ENCODE peak calls at places on chromosomes 6 and 20, in nine cellular contexts. A, F, C, V, G, W, K, T and M are unnamed samples. For H3K4me1, the result is how much of the 10 kb centered on the place peaks cover.

GRCh38 chr6:14455942-14456648 is 338.5 kb downstream of the CD83 start:
- DNase-seq in V (no peak), A (no peak), K (no peak), F (no peak), T (no peak), W (no peak), G (no peak), C (no peak), M (no peak)

GRCh38 chr6:6614096-6614964 is 25.8 kb downstream of the LY86 start:
- DNase-seq in G (no peak), W (no peak), A (no peak), K (no peak), V (no peak), T (peak), C (no peak), F (no peak), M (no peak)

GRCh38 chr20:47762699-47763098 is 22.6 kb downstream of the SULF2 start:
- DNase-seq in W (no peak), A (no peak), V (no peak), F (no peak), K (no peak), T (peak), G (peak), C (no peak), M (no peak)

GRCh38 chr6:131001945-131002661 is 60.9 kb downstream of the EPB41L2 start:
- DNase-seq in F (no peak), W (no peak), V (no peak), G (no peak), A (no peak), K (no peak), T (no peak), C (no peak), M (no peak)

GRCh38 chr6:109695468-109695867 is 4.4 kb downstream of the FIG4 start:
- DNase-seq in K (no peak), W (no peak), V (no peak), G (peak), A (no peak), T (no peak), F (no peak), C (no peak), M (no peak)

GRCh38 chr20:15992564-15992963 is 580.7 kb downstream of the KIF16B start:
- DNase-seq in A (no peak), W (no peak), C (no peak), K (no peak), T (no peak), F (no peak), V (no peak), G (no peak), M (no peak)

GRCh38 chr20:52937701-52938100 is 34.5 kb upstream of the TSHZ2 start:
- DNase-seq in W (no peak), V (no peak), F (no peak), T (no peak), K (no peak), C (no peak), A (no peak), G (peak), M (no peak)

GRCh38 chr20:47950103-47950502 is 164.8 kb upstream of the SULF2 start:
- DNase-seq in V (no peak), C (peak), W (no peak), T (no peak), G (peak), A (no peak), K (peak), F (peak), M (no peak)

GRCh38 chr6:141421378-141421777 is 711.3 kb upstream of the GJE1 start:
- DNase-seq in V (no peak), W (no peak), C (no peak), K (no peak), A (peak), G (no peak), T (no peak), F (no peak), M (no peak)

GRCh38 chr20:64090165-64090564 is 6.0 kb upstream of the LKAAEAR1 start:
- DNase-seq in T (no peak), K (no peak), C (no peak), V (no peak), A (no peak), G (peak), F (no peak), W (no peak), M (no peak)

GRCh38 chr6:143964667-143965066 is 43.4 kb downstream of the PLAGL1 start:
- DNase-seq in G (no peak), A (no peak), V (no peak), C (peak), W (peak), K (no peak), T (no peak), F (no peak), M (no peak)

GRCh38 chr20:15199698-15200097 is 862.3 kb upstream of the FLRT3 start:
- DNase-seq in A (no peak), C (no peak), W (no peak), V (no peak), G (no peak), F (no peak), K (no peak), T (no peak), M (no peak)

GRCh38 chr20:43916073-43916874 is 1.6 kb downstream of the TOX2 start:
- DNase-seq in W (no peak), G (peak), T (no peak), K (no peak), A (no peak), C (no peak), V (peak), F (no peak), M (no peak)

GRCh38 chr6:85551264-85551663 is 42.4 kb downstream of the SNX14 start:
- DNase-seq in C (no peak), F (no peak), W (no peak), A (no peak), V (no peak), T (no peak), K (no peak), G (peak), M (no peak)

GRCh38 chr20:1178103-1178502 is 6.7 kb downstream of the TMEM74B start:
- DNase-seq in G (no peak), C (no peak), A (no peak), V (no peak), W (no peak), F (no peak), K (no peak), T (no peak), M (no peak)

GRCh38 chr20:50371878-50372769 is 138.1 kb upstream of the PTPN1 start:
- DNase-seq in F (no peak), V (no peak), K (no peak), W (no peak), A (no peak), T (no peak), C (no peak), G (no peak), M (no peak)

GRCh38 chr20:46713957-46714834 is 4.7 kb downstream of the SLC2A10 start:
- DNase-seq in G (no peak), C (no peak), K (no peak), W (no peak), T (no peak), A (no peak), F (no peak), V (peak), M (peak)

GRCh38 chr6:110265273-110265672 is 85.0 kb downstream of the CDC40 start:
- DNase-seq in W (no peak), T (no peak), C (no peak), F (no peak), K (no peak), V (no peak), A (no peak), G (no peak), M (no peak)

GRCh38 chr20:57653910-57654309 is 33.7 kb upstream of the ZBP1 start:
- DNase-seq in F (no peak), C (peak), G (no peak), T (peak), W (peak), A (peak), V (no peak), K (peak), M (no peak)

GRCh38 chr20:4637081-4637797 is 84.5 kb upstream of the PRND start:
- DNase-seq in K (no peak), C (no peak), G (no peak), T (no peak), W (no peak), V (no peak), F (no peak), A (no peak), M (no peak)

GRCh38 chr6:134363323-134364039 is 45.6 kb upstream of the SGK1 start:
- DNase-seq in A (peak), T (no peak), G (no peak), W (no peak), F (no peak), V (no peak), K (no peak), C (no peak), M (no peak)

GRCh38 chr20:50305636-50306477 is 115.2 kb downstream of the CEBPB start:
- DNase-seq in G (peak), V (peak), K (no peak), W (peak), A (peak), C (no peak), T (peak), F (no peak), M (peak)

GRCh38 chr6:56542367-56543331 is 100.0 kb downstream of the DST start:
- DNase-seq in G (peak), T (peak), W (peak), A (peak), C (peak), V (peak), F (peak), K (peak), M (peak)

GRCh38 chr6:71886184-71887005 is at the start of gene RIMS1:
- DNase-seq in K (no peak), W (peak), C (no peak), V (peak), F (peak), T (no peak), A (peak), G (peak), M (no peak)

GRCh38 chr6:104541411-104541810 is 318.3 kb downstream of the HACE1 start:
- DNase-seq in T (no peak), K (no peak), V (no peak), W (no peak), G (no peak), F (no peak), C (no peak), A (no peak), M (no peak)

GRCh38 chr6:138480279-138480949 is 18.9 kb downstream of the NHSL1 start:
- DNase-seq in V (no peak), G (no peak), K (no peak), T (no peak), F (no peak), W (no peak), C (no peak), A (no peak), M (no peak)

GRCh38 chr20:48527771-48528170 is 300.0 kb downstream of the PREX1 start:
- DNase-seq in K (no peak), V (no peak), T (no peak), F (no peak), A (no peak), W (no peak), C (no peak), G (no peak), M (no peak)

GRCh38 chr6:162699961-162700360 is 27.6 kb downstream of the PRKN start:
- DNase-seq in T (no peak), G (no peak), W (no peak), A (no peak), C (no peak), K (no peak), F (no peak), V (no peak), M (no peak)

GRCh38 chr6:136600818-136601217 is 50.6 kb upstream of the MAP7 start:
- DNase-seq in V (no peak), F (peak), G (peak), C (no peak), A (no peak), K (no peak), W (no peak), T (no peak), M (no peak)
- H3K4me1 ChIP-seq in V (under half), F (under half), G (under half), C (under half), A (under half), K (under half), W (under half), T (under half), M (under half)

GRCh38 chr6:113626470-113626869 is 230.7 kb upstream of the MARCKS start:
- DNase-seq in F (no peak), T (no peak), K (no peak), W (no peak), G (no peak), C (no peak), V (no peak), A (no peak), M (no peak)
- TF ChIP-seq CTCF in F (no peak), T (no peak), K (no peak), W (no peak), G (no peak), C (no peak), V (no peak), A (no peak), M (no peak)

GRCh38 chr6:21947751-21948386 is 349.0 kb downstream of the PRL start:
- DNase-seq in V (no peak), T (no peak), W (no peak), K (no peak), F (no peak), A (no peak), G (no peak), C (no peak), M (no peak)
- H3K4me1 ChIP-seq in V (under half), T (under half), W (under half), K (under half), F (under half), A (under half), G (under half), C (under half), M (under half)

GRCh38 chr6:69732045-69732444 is 64.8 kb downstream of the LMBRD1 start:
- DNase-seq in C (no peak), F (no peak), A (no peak), T (no peak), G (no peak), V (no peak), W (no peak), K (no peak), M (no peak)

GRCh38 chr6:69732640-69733039 is 64.2 kb downstream of the LMBRD1 start:
- DNase-seq in C (no peak), K (no peak), F (no peak), W (no peak), T (no peak), V (no peak), G (no peak), A (no peak), M (no peak)

GRCh38 chr6:69735029-69735428 is 61.8 kb downstream of the LMBRD1 start:
- DNase-seq in V (no peak), C (no peak), F (no peak), W (no peak), A (no peak), G (no peak), T (no peak), K (no peak), M (no peak)

GRCh38 chr6:69729870-69730449 is 66.8 kb downstream of the LMBRD1 start:
- DNase-seq in K (no peak), W (no peak), V (no peak), G (no peak), T (no peak), C (no peak), F (peak), A (no peak), M (no peak)
- TF ChIP-seq CTCF in K (peak), W (peak), V (no peak), G (peak), T (no peak), C (peak), F (peak), A (peak), M (peak)

GRCh38 chr6:287500-287883 is 4.8 kb upstream of the DUSP22 start:
- DNase-seq in C (no peak), V (no peak), F (no peak), A (no peak), W (no peak), G (no peak), T (no peak), K (no peak), M (no peak)

GRCh38 chr6:290111-290932 is 2.0 kb upstream of the DUSP22 start:
- DNase-seq in C (no peak), W (no peak), F (no peak), V (no peak), G (no peak), T (no peak), K (no peak), A (no peak), M (no peak)

GRCh38 chr6:285030-285771 is 7.1 kb upstream of the DUSP22 start:
- DNase-seq in K (no peak), A (no peak), C (no peak), G (no peak), W (no peak), T (no peak), F (no peak), V (no peak), M (no peak)

GRCh38 chr6:288861-289260 is 3.4 kb upstream of the DUSP22 start:
- DNase-seq in W (no peak), G (no peak), A (no peak), F (no peak), V (no peak), C (no peak), K (no peak), T (no peak), M (no peak)

DNA sequence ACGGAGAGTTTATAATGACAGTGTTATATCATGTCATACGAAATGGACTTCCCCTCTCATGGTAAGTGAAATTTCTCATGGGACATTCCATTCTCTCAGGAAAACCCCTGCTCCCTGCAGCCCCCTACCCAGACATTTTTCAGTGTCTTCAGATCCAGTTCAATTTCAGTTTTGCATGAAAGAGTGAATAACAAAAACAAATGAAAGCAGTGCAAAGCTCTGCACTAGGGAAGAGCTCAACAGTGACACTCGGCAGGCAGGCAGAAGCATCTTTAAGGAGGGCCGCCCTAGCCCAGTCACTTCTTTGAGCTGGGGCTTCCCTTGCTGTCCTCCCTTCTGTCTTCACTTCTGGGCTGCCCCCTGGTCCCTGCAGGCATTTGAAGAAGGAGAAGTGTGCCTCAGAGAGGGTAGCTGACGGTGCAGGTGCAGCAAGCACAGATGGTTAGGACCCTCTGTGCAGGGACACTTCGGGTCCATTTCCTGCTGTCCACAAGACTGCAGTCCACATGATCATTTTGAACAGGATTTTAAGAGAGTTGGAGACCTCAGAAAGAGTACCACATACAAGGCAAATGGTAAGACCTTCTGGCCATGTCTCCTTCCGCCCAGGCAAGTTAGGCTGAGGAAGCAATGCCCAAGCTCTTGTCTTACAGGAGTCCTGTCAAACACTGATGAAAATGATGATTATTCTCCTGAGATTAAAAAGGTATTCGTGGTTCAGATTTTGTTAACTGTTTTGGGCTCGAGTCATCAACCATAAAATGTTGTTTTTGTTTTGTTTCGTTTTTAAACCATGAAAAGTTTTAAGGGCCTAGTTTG is 5.4 kb upstream of the DUSP22 start:
- DNase-seq in A (no peak), W (no peak), C (no peak), T (no peak), V (no peak), F (no peak), G (no peak), K (no peak), M (no peak)
- H3K4me1 ChIP-seq in A (under half), W (under half), C (under half), T (under half), V (under half), F (under half), G (under half), K (under half), M (under half)

GRCh38 chr20:20231528-20232298 is 136.2 kb upstream of the INSM1 start:
- DNase-seq in F (no peak), W (peak), T (no peak), V (no peak), C (no peak), G (no peak), A (no peak), K (no peak), M (no peak)

GRCh38 chr20:20235681-20236080 is 132.2 kb upstream of the INSM1 start:
- DNase-seq in T (no peak), W (no peak), C (no peak), A (no peak), K (no peak), F (no peak), V (no peak), G (no peak), M (no peak)

GRCh38 chr20:20241966-20242365 is 125.9 kb upstream of the INSM1 start:
- DNase-seq in C (no peak), K (no peak), W (no peak), G (no peak), A (no peak), V (no peak), F (no peak), T (no peak), M (no peak)

GRCh38 chr20:20233041-20233514 is 134.8 kb upstream of the INSM1 start:
- DNase-seq in K (no peak), W (peak), G (peak), F (no peak), A (no peak), C (no peak), T (no peak), V (no peak), M (no peak)

DNA sequence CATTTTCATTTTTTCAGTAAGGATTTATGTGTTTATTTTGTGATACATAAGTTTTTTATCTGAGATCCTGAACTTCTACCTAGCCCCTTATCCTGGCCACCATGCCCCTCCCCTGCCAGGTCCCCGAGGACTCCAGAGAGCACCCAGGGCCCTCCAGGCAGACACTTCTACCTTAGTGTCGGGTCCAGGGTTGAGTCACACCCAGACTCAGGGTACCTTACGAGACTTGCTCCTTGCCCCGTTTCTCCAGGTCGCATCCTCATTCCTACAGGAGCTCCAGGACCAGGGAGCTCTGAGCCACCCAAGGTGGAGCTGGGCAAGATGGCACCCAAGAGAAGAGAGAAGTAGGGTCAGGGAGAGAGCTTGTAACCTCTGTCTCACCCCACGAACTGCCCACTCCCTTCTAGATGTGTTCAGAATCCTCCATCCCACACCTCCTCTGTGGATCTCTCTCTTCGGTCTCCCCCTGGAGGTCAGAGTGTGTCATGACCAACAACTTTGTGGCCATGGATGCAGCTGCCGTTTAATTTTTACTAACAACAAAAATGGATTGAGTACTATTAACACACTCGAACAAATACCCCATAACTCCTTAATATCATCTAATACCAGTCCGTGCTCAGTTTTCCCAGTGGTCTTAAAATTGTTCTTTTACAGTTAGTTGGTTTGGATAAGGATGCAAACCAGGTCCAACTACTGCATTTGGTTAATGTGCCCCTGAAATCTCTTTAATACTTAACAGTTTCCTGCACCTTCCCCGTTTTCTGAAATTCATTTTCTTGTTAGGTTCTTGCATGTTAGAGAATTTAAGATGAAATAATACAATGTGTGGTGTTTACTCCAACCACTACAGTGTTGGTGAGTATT is 130.6 kb upstream of the INSM1 start:
- DNase-seq in F (peak), K (no peak), G (peak), C (peak), A (peak), V (no peak), T (no peak), W (peak), M (no peak)
- TF ChIP-seq CTCF in F (peak), K (peak), G (peak), C (peak), A (peak), V (peak), T (peak), W (peak), M (peak)